ENCODE peak calls at places on chromosomes 5 and 9, in seven cellular contexts. One of them, this sample, is unnamed.

GRCh38 chr5:65489119-65489518 is 7.4 kb upstream of the ADAMTS6 start:
- DNase-seq in EL: no peak
- DNase-seq in NCI-H2107: no peak
- DNase-seq in CD4-positive, alpha-beta memory T cell: no peak
- DNase-seq in upper lobe of left lung: no peak
- DNase-seq in bronchial epithelial cell: no peak
- DNase-seq in left cardiac atrium: no peak
- DNase-seq in this sample: no peak

GRCh38 chr9:99040911-99041582 is 63.9 kb upstream of the TGFBR1 start:
- DNase-seq in upper lobe of left lung: peak; percentile 36
- DNase-seq in CD4-positive, alpha-beta memory T cell: no peak
- DNase-seq in EL: peak; percentile 94
- DNase-seq in left cardiac atrium: no peak
- DNase-seq in bronchial epithelial cell: no peak
- DNase-seq in NCI-H2107: no peak
- DNase-seq in this sample: peak; percentile 86

GRCh38 chr9:91813261-91813795 is 136.7 kb downstream of the ROR2 start:
- DNase-seq in bronchial epithelial cell: no peak
- DNase-seq in left cardiac atrium: no peak
- DNase-seq in NCI-H2107: no peak
- DNase-seq in CD4-positive, alpha-beta memory T cell: no peak
- DNase-seq in upper lobe of left lung: no peak
- DNase-seq in EL: no peak
- DNase-seq in this sample: no peak

GRCh38 chr9:33263131-33263935 is 1.2 kb downstream of the BAG1 start:
- DNase-seq in left cardiac atrium: no peak
- DNase-seq in upper lobe of left lung: no peak
- DNase-seq in CD4-positive, alpha-beta memory T cell: peak; percentile 33
- DNase-seq in NCI-H2107: no peak
- DNase-seq in bronchial epithelial cell: peak; percentile 28
- DNase-seq in EL: peak; percentile 44
- DNase-seq in this sample: no peak

GRCh38 chr9:21801683-21802417 is 586 bp upstream of the MTAP start:
- DNase-seq in NCI-H2107: no peak
- DNase-seq in EL: peak; percentile 87
- DNase-seq in upper lobe of left lung: peak; percentile 79
- DNase-seq in CD4-positive, alpha-beta memory T cell: peak; percentile 47
- DNase-seq in bronchial epithelial cell: peak; percentile 85
- DNase-seq in left cardiac atrium: peak; percentile 74
- DNase-seq in this sample: no peak

GRCh38 chr5:113221294-113222176 is 213.3 kb downstream of the TSSK1B start:
- DNase-seq in left cardiac atrium: no peak
- DNase-seq in EL: peak; percentile 9
- DNase-seq in upper lobe of left lung: no peak
- DNase-seq in bronchial epithelial cell: no peak
- DNase-seq in NCI-H2107: no peak
- DNase-seq in CD4-positive, alpha-beta memory T cell: no peak
- DNase-seq in this sample: no peak

GRCh38 chr9:34254966-34255825 is 73.9 kb downstream of the KIF24 start:
- DNase-seq in upper lobe of left lung: no peak
- DNase-seq in EL: peak; percentile 30
- DNase-seq in NCI-H2107: no peak
- DNase-seq in left cardiac atrium: no peak
- DNase-seq in CD4-positive, alpha-beta memory T cell: no peak
- DNase-seq in bronchial epithelial cell: no peak
- DNase-seq in this sample: peak; percentile 62

GRCh38 chr9:78213696-78214095 is 22.2 kb upstream of the CEP78 start:
- DNase-seq in EL: peak; percentile 21
- DNase-seq in CD4-positive, alpha-beta memory T cell: no peak
- DNase-seq in upper lobe of left lung: no peak
- DNase-seq in bronchial epithelial cell: peak; percentile 30
- DNase-seq in left cardiac atrium: no peak
- DNase-seq in NCI-H2107: no peak
- DNase-seq in this sample: peak; percentile 35

GRCh38 chr9:81860581-81860980 is 67.6 kb upstream of the SPATA31D4 start:
- DNase-seq in bronchial epithelial cell: no peak
- DNase-seq in NCI-H2107: no peak
- DNase-seq in left cardiac atrium: no peak
- DNase-seq in upper lobe of left lung: no peak
- DNase-seq in CD4-positive, alpha-beta memory T cell: no peak
- DNase-seq in EL: no peak
- DNase-seq in this sample: no peak

GRCh38 chr5:150481972-150482406 is 25.9 kb upstream of the NDST1 start:
- DNase-seq in left cardiac atrium: no peak
- DNase-seq in CD4-positive, alpha-beta memory T cell: no peak
- DNase-seq in upper lobe of left lung: no peak
- DNase-seq in NCI-H2107: no peak
- DNase-seq in EL: no peak
- DNase-seq in bronchial epithelial cell: no peak
- DNase-seq in this sample: no peak

GRCh38 chr5:177362871-177363507 is 5.3 kb downstream of the RGS14 start:
- DNase-seq in upper lobe of left lung: peak; percentile 80
- DNase-seq in bronchial epithelial cell: peak; percentile 63
- DNase-seq in EL: peak; percentile 60
- DNase-seq in CD4-positive, alpha-beta memory T cell: peak; percentile 86
- DNase-seq in left cardiac atrium: peak; percentile 65
- DNase-seq in NCI-H2107: no peak
- DNase-seq in this sample: no peak

GRCh38 chr5:75885849-75886596 is 168.8 kb upstream of the POC5 start:
- DNase-seq in NCI-H2107: no peak
- DNase-seq in EL: peak; percentile 62
- DNase-seq in upper lobe of left lung: no peak
- DNase-seq in bronchial epithelial cell: no peak
- DNase-seq in left cardiac atrium: no peak
- DNase-seq in CD4-positive, alpha-beta memory T cell: no peak
- DNase-seq in this sample: no peak

GRCh38 chr5:126852916-126853315 is 76.0 kb downstream of the LMNB1 start:
- DNase-seq in NCI-H2107: no peak
- DNase-seq in bronchial epithelial cell: no peak
- DNase-seq in CD4-positive, alpha-beta memory T cell: no peak
- DNase-seq in EL: no peak
- DNase-seq in left cardiac atrium: no peak
- DNase-seq in upper lobe of left lung: no peak
- DNase-seq in this sample: no peak

GRCh38 chr5:31741496-31741895 is 102.6 kb downstream of the PDZD2 start:
- DNase-seq in NCI-H2107: no peak
- DNase-seq in bronchial epithelial cell: no peak
- DNase-seq in CD4-positive, alpha-beta memory T cell: no peak
- DNase-seq in left cardiac atrium: no peak
- DNase-seq in upper lobe of left lung: peak; percentile 30
- DNase-seq in EL: no peak
- DNase-seq in this sample: no peak

GRCh38 chr5:139470821-139471300 is at the start of gene SMIM33:
- DNase-seq in EL: no peak
- DNase-seq in NCI-H2107: no peak
- DNase-seq in upper lobe of left lung: peak; percentile 51
- DNase-seq in CD4-positive, alpha-beta memory T cell: peak; percentile 60
- DNase-seq in left cardiac atrium: no peak
- DNase-seq in bronchial epithelial cell: no peak
- DNase-seq in this sample: no peak

GRCh38 chr9:132744881-132745761 is 74.9 kb downstream of the GTF3C4 start:
- DNase-seq in NCI-H2107: no peak
- DNase-seq in CD4-positive, alpha-beta memory T cell: no peak
- DNase-seq in left cardiac atrium: no peak
- DNase-seq in EL: no peak
- DNase-seq in bronchial epithelial cell: no peak
- DNase-seq in upper lobe of left lung: no peak
- DNase-seq in this sample: no peak

GRCh38 chr5:171074747-171075146 is 212.9 kb downstream of the RANBP17 start:
- DNase-seq in NCI-H2107: no peak
- DNase-seq in EL: no peak
- DNase-seq in bronchial epithelial cell: no peak
- DNase-seq in CD4-positive, alpha-beta memory T cell: no peak
- DNase-seq in upper lobe of left lung: no peak
- DNase-seq in left cardiac atrium: no peak
- DNase-seq in this sample: no peak

GRCh38 chr5:143355710-143356109 is 47.8 kb downstream of the NR3C1 start:
- DNase-seq in upper lobe of left lung: peak; percentile 73
- DNase-seq in left cardiac atrium: peak; percentile 69
- DNase-seq in CD4-positive, alpha-beta memory T cell: peak; percentile 88
- DNase-seq in EL: peak; percentile 95
- DNase-seq in NCI-H2107: peak; percentile 1
- DNase-seq in bronchial epithelial cell: peak; percentile 95
- DNase-seq in this sample: peak; percentile 88

GRCh38 chr5:42944989-42945388 is 95.1 kb downstream of the ANXA2R start:
- DNase-seq in EL: peak; percentile 90
- DNase-seq in bronchial epithelial cell: peak; percentile 86
- DNase-seq in left cardiac atrium: no peak
- DNase-seq in upper lobe of left lung: no peak
- DNase-seq in NCI-H2107: no peak
- DNase-seq in CD4-positive, alpha-beta memory T cell: no peak
- DNase-seq in this sample: peak; percentile 97

GRCh38 chr9:34646211-34647083 is at the start of gene GALT:
- DNase-seq in upper lobe of left lung: peak; percentile 99
- DNase-seq in CD4-positive, alpha-beta memory T cell: peak; percentile 96
- DNase-seq in bronchial epithelial cell: peak; percentile 61
- DNase-seq in left cardiac atrium: peak; percentile 95
- DNase-seq in NCI-H2107: peak; percentile 81
- DNase-seq in EL: peak; percentile 89
- DNase-seq in this sample: peak; percentile 73

GRCh38 chr5:176490291-176490690 is 42.1 kb downstream of the FAF2 start:
- DNase-seq in NCI-H2107: no peak
- DNase-seq in left cardiac atrium: no peak
- DNase-seq in bronchial epithelial cell: peak; percentile 44
- DNase-seq in EL: no peak
- DNase-seq in upper lobe of left lung: no peak
- DNase-seq in CD4-positive, alpha-beta memory T cell: no peak
- DNase-seq in this sample: no peak

GRCh38 chr9:93093081-93093448 is 3.0 kb upstream of the CARD19 start:
- DNase-seq in NCI-H2107: no peak
- DNase-seq in CD4-positive, alpha-beta memory T cell: no peak
- DNase-seq in upper lobe of left lung: peak; percentile 18
- DNase-seq in left cardiac atrium: no peak
- DNase-seq in EL: no peak
- DNase-seq in bronchial epithelial cell: no peak
- DNase-seq in this sample: no peak

GRCh38 chr9:14428781-14429230 is 114.9 kb upstream of the NFIB start:
- DNase-seq in upper lobe of left lung: peak; percentile 44
- DNase-seq in bronchial epithelial cell: peak; percentile 41
- DNase-seq in NCI-H2107: peak; percentile 69
- DNase-seq in CD4-positive, alpha-beta memory T cell: no peak
- DNase-seq in left cardiac atrium: peak; percentile 80
- DNase-seq in EL: peak; percentile 64
- DNase-seq in this sample: peak; percentile 46

GRCh38 chr5:133519191-133519590 is 93.2 kb downstream of the FSTL4 start:
- DNase-seq in EL: no peak
- DNase-seq in CD4-positive, alpha-beta memory T cell: no peak
- DNase-seq in left cardiac atrium: no peak
- DNase-seq in upper lobe of left lung: no peak
- DNase-seq in NCI-H2107: no peak
- DNase-seq in bronchial epithelial cell: no peak
- DNase-seq in this sample: no peak

GRCh38 chr9:112751059-112751795 is 667 bp downstream of the SNX30 start:
- DNase-seq in bronchial epithelial cell: peak; percentile 45
- DNase-seq in NCI-H2107: peak; percentile 15
- DNase-seq in EL: peak; percentile 81
- DNase-seq in upper lobe of left lung: peak; percentile 60
- DNase-seq in left cardiac atrium: peak; percentile 29
- DNase-seq in CD4-positive, alpha-beta memory T cell: peak; percentile 76
- DNase-seq in this sample: peak; percentile 43

GRCh38 chr9:34332370-34332964 is 3.1 kb downstream of the NUDT2 start:
- DNase-seq in left cardiac atrium: no peak
- DNase-seq in bronchial epithelial cell: peak; percentile 61
- DNase-seq in NCI-H2107: peak; percentile 19
- DNase-seq in EL: peak; percentile 39
- DNase-seq in CD4-positive, alpha-beta memory T cell: no peak
- DNase-seq in upper lobe of left lung: no peak
- DNase-seq in this sample: peak; percentile 40

GRCh38 chr5:78399115-78399514 is 38.7 kb downstream of the SCAMP1 start:
- DNase-seq in left cardiac atrium: no peak
- DNase-seq in NCI-H2107: no peak
- DNase-seq in bronchial epithelial cell: no peak
- DNase-seq in upper lobe of left lung: no peak
- DNase-seq in EL: no peak
- DNase-seq in CD4-positive, alpha-beta memory T cell: no peak
- DNase-seq in this sample: no peak

GRCh38 chr5:51694826-51695225 is 311.6 kb downstream of the ISL1 start:
- DNase-seq in EL: no peak
- DNase-seq in left cardiac atrium: no peak
- DNase-seq in NCI-H2107: no peak
- DNase-seq in CD4-positive, alpha-beta memory T cell: no peak
- DNase-seq in upper lobe of left lung: no peak
- DNase-seq in bronchial epithelial cell: no peak
- DNase-seq in this sample: no peak

This sample was measured in A172.